ENCODE peak calls at places on chromosomes 13 and 19, in four cellular contexts. Z is kidney epithelial cell; T is CD4-positive, alpha-beta memory T cell; R is IMR-90. X is an unnamed sample.

GRCh38 chr19:4987692-4988370 is 18.9 kb downstream of the KDM4B start:
- DNase-seq in Z (no peak), T (no peak), R (peak), X (no peak)

GRCh38 chr19:35533822-35534521 is 716 bp downstream of the GAPDHS start:
- DNase-seq in Z (no peak), T (peak), R (peak), X (no peak)

GRCh38 chr19:38494379-38494778 is 60.9 kb downstream of the RYR1 start:
- DNase-seq in Z (no peak), T (no peak), R (no peak), X (no peak)

GRCh38 chr13:24168980-24169379 is 8.5 kb downstream of the SPATA13 start:
- DNase-seq in Z (no peak), T (no peak), R (no peak), X (no peak)

GRCh38 chr19:47351545-47351944 is 2.4 kb downstream of the DHX34 start:
- DNase-seq in Z (no peak), T (no peak), R (peak), X (no peak)

GRCh38 chr13:73661687-73662425 is 472.3 kb downstream of the KLF12 start:
- DNase-seq in Z (no peak), T (no peak), R (no peak), X (no peak)

GRCh38 chr13:60572003-60572792 is 175.2 kb downstream of the TDRD3 start:
- DNase-seq in Z (peak), T (no peak), R (peak), X (no peak)

GRCh38 chr13:44810067-44810840 is 179.0 kb downstream of the NUFIP1 start:
- DNase-seq in Z (no peak), T (no peak), R (no peak), X (no peak)

GRCh38 chr13:83085186-83085900 is 796.9 kb downstream of the SLITRK1 start:
- DNase-seq in Z (no peak), T (no peak), R (peak), X (no peak)

GRCh38 chr13:49690990-49691886 is at the start of gene EBPL:
- DNase-seq in Z (peak), T (peak), R (peak), X (peak)

GRCh38 chr19:40785526-40785925 is 7.5 kb downstream of the RAB4B start:
- DNase-seq in Z (no peak), T (peak), R (no peak), X (no peak)

GRCh38 chr19:39845621-39846175 is 481 bp downstream of the FBL start:
- DNase-seq in Z (no peak), T (peak), R (no peak), X (no peak)

GRCh38 chr19:56112313-56112709 is 8.8 kb downstream of the ZNF787 start:
- DNase-seq in Z (no peak), T (no peak), R (no peak), X (no peak)

GRCh38 chr13:28922341-28922740 is 102.2 kb downstream of the MTUS2 start:
- DNase-seq in Z (no peak), T (no peak), R (no peak), X (no peak)

GRCh38 chr13:89969996-89970709 is 1377.3 kb upstream of the MIR17HG start:
- DNase-seq in Z (no peak), T (no peak), R (no peak), X (no peak)

GRCh38 chr19:45082170-45082569 is 3.1 kb downstream of the GEMIN7 start:
- DNase-seq in Z (no peak), T (no peak), R (no peak), X (no peak)

X was measured in non-pigmented ciliary epithelial cell.